ENCODE peak calls at places on chromosomes 12 and 14, in eight cellular contexts. I is breast epithelium, E is fibroblast of lung, D is GM23248, S is upper lobe of left lung, R is uterus, O is tibial nerve, A is GM12878. M is an unnamed sample. For H3K36me3, the result is how much of the 10 kb centered on the place peaks cover.

GRCh38 chr12:31118831-31119530 is 45.3 kb downstream of the DDX11 start:
- DNase-seq in A (no peak), R (peak), E (peak), I (no peak), O (no peak), S (peak), D (no peak), M (no peak)

GRCh38 chr12:19053999-19054398 is 75.5 kb upstream of the PLEKHA5 start:
- DNase-seq in D (no peak), A (no peak), E (no peak), O (no peak), R (no peak), S (no peak), I (no peak), M (no peak)

GRCh38 chr14:74541225-74541624 is 47.7 kb downstream of the ISCA2 start:
- DNase-seq in I (no peak), S (no peak), R (no peak), E (no peak), D (no peak), A (no peak), O (no peak), M (no peak)

GRCh38 chr14:68576496-68577244 is 216.2 kb downstream of the ZFP36L1 start:
- DNase-seq in S (no peak), I (no peak), A (no peak), D (peak), O (no peak), E (peak), R (no peak), M (no peak)

GRCh38 chr14:53389207-53389606 is 236.1 kb upstream of the DDHD1 start:
- DNase-seq in A (no peak), S (no peak), E (no peak), O (no peak), R (no peak), I (no peak), D (peak), M (no peak)

GRCh38 chr14:68248481-68249255 is 429.1 kb downstream of the RAD51B start:
- DNase-seq in S (peak), E (peak), D (peak), O (no peak), I (no peak), A (peak), R (no peak), M (peak)

GRCh38 chr14:58824106-58824505 is 186.3 kb downstream of the DACT1 start:
- DNase-seq in E (no peak), O (no peak), R (no peak), A (no peak), D (peak), S (no peak), I (no peak), M (no peak)

GRCh38 chr12:7498832-7499231 is 4.7 kb downstream of the CD163 start:
- DNase-seq in E (peak), O (no peak), S (no peak), D (peak), R (no peak), A (no peak), I (no peak), M (no peak)

GRCh38 chr14:37590810-37591139 is 4.3 kb downstream of the FOXA1 start:
- DNase-seq in O (no peak), E (no peak), I (no peak), R (no peak), S (no peak), A (no peak), D (no peak), M (no peak)
- H3K4me3 ChIP-seq in O (no peak), E (no peak), I (no peak), R (no peak), S (peak), A (no peak), D (no peak), M (no peak)

GRCh38 chr14:93112891-93113677 is 2.6 kb downstream of the ITPK1 start:
- DNase-seq in R (peak), O (peak), S (no peak), A (peak), E (peak), D (peak), I (peak), M (peak)
- H3K27ac ChIP-seq in R (peak), O (peak), S (peak), A (peak), E (no peak), D (peak), I (peak), M (peak)

DNA sequence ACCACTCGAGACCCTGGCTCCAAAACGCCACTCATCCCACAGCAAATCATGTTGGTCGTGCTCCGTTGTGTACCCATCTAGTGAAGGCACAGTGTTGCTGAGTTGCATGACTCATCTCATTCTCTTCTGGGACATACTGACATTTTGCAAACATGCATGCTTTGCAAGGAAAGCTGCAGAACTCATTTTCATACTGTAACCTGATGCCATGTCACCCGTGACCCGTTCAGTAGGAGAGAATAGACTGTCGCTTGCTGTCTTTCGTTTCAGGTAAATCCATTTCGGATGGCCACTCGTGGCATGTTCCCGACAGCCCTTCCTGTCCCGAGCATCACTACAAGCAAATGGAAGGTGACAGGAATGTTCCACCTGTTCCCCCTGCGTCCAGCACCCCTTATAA is 78.2 kb downstream of the ESR2 start:
- DNase-seq in S (no peak), A (no peak), D (no peak), I (no peak), O (no peak), R (no peak), E (no peak), M (no peak)
- H3K36me3 ChIP-seq in S (under half), A (under half), D (under half), I (under half), O (under half), R (under half), E (under half), M (half or more)

DNA sequence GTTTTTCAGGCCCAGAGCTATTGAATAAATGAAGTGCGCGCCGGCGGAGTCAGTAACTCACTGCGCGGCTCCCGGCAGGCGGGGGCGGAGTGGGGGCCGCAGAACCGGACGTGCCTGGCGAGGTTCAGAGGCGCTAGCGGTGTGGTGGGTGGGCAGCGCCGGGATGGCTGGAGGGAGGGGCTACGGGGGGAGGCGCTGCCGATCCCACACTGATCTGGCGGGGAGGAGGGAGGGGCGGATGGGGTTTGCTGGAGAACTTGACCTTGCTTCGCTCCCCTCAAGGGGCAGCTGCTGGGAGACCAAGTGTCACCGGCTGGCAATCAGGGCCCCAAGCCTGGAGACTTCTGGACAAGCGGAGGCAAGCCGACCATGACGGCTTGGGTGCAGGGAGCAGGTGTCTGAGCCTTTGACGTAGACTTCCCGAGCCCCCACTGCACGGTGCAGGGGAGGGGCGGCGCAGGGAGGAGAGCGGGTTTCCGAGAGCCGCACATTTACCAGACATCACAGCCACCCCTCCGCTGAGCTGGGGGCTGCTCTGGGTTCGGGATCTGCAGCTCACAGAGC is 174.1 kb upstream of the RTL1 start:
- DNase-seq in I (no peak), E (no peak), A (no peak), R (no peak), O (no peak), S (peak), D (peak), M (no peak)
- H3K4me3 ChIP-seq in I (no peak), E (no peak), A (no peak), R (no peak), O (no peak), S (no peak), D (peak), M (no peak)

GRCh38 chr12:79364197-79364596 is 326.6 kb downstream of the PAWR start:
- DNase-seq in S (no peak), I (no peak), R (no peak), E (no peak), D (no peak), O (no peak), A (no peak), M (no peak)
- H3K27ac ChIP-seq in S (no peak), I (no peak), R (no peak), E (no peak), D (no peak), O (no peak), A (no peak), M (no peak)

DNA sequence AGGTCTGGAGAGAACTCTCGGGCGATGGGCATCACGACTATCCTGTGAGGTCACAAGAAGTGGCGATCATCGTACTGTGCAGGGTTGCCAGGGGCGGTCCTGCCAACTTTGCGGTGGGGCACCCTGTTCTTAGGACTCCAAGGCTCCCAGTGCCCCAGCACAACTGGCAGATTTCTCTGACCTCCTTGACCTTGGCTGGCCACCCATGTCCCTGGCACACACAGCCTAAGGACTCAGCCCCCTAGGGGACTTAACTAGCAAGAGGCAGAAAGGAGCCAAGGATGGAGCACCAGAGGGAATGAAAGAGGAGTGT is 13.6 kb downstream of the SLC48A1 start:
- DNase-seq in D (no peak), R (no peak), I (no peak), A (no peak), E (no peak), O (no peak), S (no peak), M (no peak)
- H3K36me3 ChIP-seq in D (half or more), R (under half), I (under half), A (under half), E (half or more), O (half or more), S (half or more), M (half or more)

GRCh38 chr12:52022841-52023181 is 16.1 kb downstream of the TAMALIN start:
- DNase-seq in D (no peak), S (no peak), A (no peak), I (no peak), R (peak), E (no peak), O (no peak), M (no peak)

GRCh38 chr12:52025301-52026172 is 18.8 kb downstream of the TAMALIN start:
- DNase-seq in S (peak), R (peak), D (peak), I (peak), O (peak), E (peak), A (peak), M (peak)

GRCh38 chr12:52026267-52026666 is 19.5 kb downstream of the TAMALIN start:
- DNase-seq in S (no peak), O (no peak), A (no peak), E (no peak), I (no peak), R (no peak), D (no peak), M (no peak)

GRCh38 chr12:52023182-52023975 is 16.6 kb downstream of the TAMALIN start:
- DNase-seq in A (no peak), I (peak), O (peak), E (peak), D (peak), R (peak), S (peak), M (peak)

DNA sequence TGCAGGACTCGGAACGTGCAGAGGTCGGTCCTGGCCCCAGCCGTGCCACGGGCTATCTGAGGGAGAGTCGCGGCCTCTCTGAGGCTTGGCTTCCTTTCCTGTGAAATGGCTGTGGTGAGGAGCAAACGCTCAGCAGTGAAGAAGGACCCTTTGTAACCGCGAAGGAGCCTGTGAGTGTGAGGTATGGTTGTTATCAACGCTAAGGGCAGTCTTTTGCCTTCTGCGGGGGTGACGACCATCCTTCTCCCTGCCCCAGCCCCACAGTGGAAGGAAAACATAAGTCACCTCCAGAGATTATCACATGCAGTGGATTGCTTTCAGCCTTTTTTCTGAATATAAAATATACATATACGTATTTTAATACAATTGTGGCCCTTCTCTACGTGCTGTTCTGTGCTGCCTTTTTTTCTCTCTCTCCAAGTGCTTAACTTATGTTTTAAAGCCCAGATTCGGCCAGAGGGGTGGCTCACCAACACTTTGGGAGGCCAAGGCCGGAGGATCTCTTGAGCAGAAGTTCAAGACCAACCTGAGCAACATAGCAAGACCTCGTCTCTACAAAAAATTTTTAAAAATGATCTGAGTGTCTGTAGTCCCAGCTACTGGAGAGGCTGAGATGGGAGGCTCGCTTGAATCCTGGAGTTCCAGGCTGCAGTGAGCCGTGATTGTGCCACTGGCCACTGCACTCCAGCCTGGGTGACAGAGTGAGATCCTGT is 17.4 kb downstream of the TAMALIN start:
- DNase-seq in E (no peak), O (no peak), I (no peak), R (no peak), D (no peak), A (no peak), S (no peak), M (no peak)
- H3K4me3 ChIP-seq in E (peak), O (peak), I (peak), R (peak), D (peak), A (peak), S (peak), M (peak)